ENCODE peak calls at places on chromosome 13, in four cellular contexts. J is sigmoid colon, I is HepG2, F is SK-N-SH. O is an unnamed sample.

GRCh38 chr13:34926513-34926912 is 15.6 kb upstream of the NBEA start:
- DNase-seq in J (no peak), F (no peak), I (no peak), O (no peak)

GRCh38 chr13:76663941-76664340 is 222.3 kb downstream of the KCTD12 start:
- DNase-seq in I (no peak), F (no peak), J (no peak), O (no peak)

GRCh38 chr13:39364797-39365468 is 238.1 kb downstream of the LHFPL6 start:
- DNase-seq in F (no peak), I (peak; percentile 7), J (no peak), O (no peak)

GRCh38 chr13:47046706-47047105 is 149.9 kb upstream of the HTR2A start:
- DNase-seq in F (no peak), J (no peak), I (no peak), O (no peak)

GRCh38 chr13:88979465-88980180 is 1308.5 kb downstream of the SLITRK5 start:
- DNase-seq in I (no peak), F (peak; percentile 6), J (no peak), O (no peak)

GRCh38 chr13:39501711-39502324 is 101.2 kb downstream of the LHFPL6 start:
- DNase-seq in I (no peak), F (no peak), J (no peak), O (no peak)

GRCh38 chr13:114049026-114049425 is 75.2 kb upstream of the C13orf46 start:
- DNase-seq in I (no peak), F (no peak), J (no peak), O (no peak)

GRCh38 chr13:83819611-83820010 is 62.7 kb downstream of the SLITRK1 start:
- DNase-seq in F (no peak), J (no peak), I (no peak), O (no peak)

GRCh38 chr13:98454389-98454881 is 122.5 kb downstream of the STK24 start:
- DNase-seq in J (no peak), F (no peak), I (peak; percentile 41), O (peak; percentile 76)

GRCh38 chr13:35826626-35827254 is 304.4 kb downstream of the DCLK1 start:
- DNase-seq in F (no peak), I (no peak), J (no peak), O (no peak)

GRCh38 chr13:76717092-76717491 is 169.1 kb downstream of the KCTD12 start:
- DNase-seq in J (no peak), I (no peak), F (peak; percentile 35), O (no peak)

GRCh38 chr13:49610176-49610575 is 18.1 kb upstream of the ARL11 start:
- DNase-seq in F (peak; percentile 47), I (no peak), J (no peak), O (no peak)

GRCh38 chr13:34587586-34587985 is 354.5 kb upstream of the NBEA start:
- DNase-seq in J (no peak), F (no peak), I (no peak), O (no peak)

GRCh38 chr13:113497217-113497616 is 6.7 kb upstream of the DCUN1D2 start:
- DNase-seq in F (no peak), J (no peak), I (no peak), O (no peak)

GRCh38 chr13:41186481-41186880 is 7.9 kb downstream of the KBTBD7 start:
- DNase-seq in I (peak; percentile 15), J (no peak), F (no peak), O (no peak)

GRCh38 chr13:22648325-22648758 is 532.4 kb upstream of the SGCG start:
- DNase-seq in J (no peak), F (no peak), I (no peak), O (peak; percentile 22)
- TF ChIP-seq EP300 in J (no peak), F (no peak), I (no peak), O (no peak)

DNA sequence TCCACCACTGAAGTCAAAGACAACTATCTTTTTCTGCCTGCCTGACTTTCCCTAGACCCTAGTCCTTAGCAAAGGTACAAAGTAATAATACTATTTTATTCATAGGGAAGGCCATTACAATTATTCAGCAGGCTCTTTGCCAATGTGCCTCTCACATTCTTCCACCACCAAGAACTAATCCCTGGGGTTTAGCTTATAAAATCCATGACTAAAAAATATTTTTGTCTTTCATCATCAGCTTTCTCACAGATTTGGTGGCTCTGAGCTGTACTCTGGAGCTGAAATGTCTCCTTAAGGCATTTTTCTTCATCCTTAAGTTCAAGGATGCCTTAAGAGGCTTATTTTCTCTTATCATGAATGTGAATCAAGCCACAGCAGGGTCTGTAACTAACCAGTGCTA is 96.1 kb downstream of the OXGR1 start:
- DNase-seq in J (no peak), F (no peak), I (no peak), O (no peak)
- TF ChIP-seq EP300 in J (no peak), F (no peak), I (no peak), O (no peak)

GRCh38 chr13:109759609-109760008 is 26.8 kb downstream of the IRS2 start:
- DNase-seq in I (no peak), J (no peak), F (no peak), O (no peak)
- TF ChIP-seq EP300 in I (no peak), J (no peak), F (peak; percentile 15), O (no peak)

GRCh38 chr13:20703785-20704458 is 423 bp downstream of the IL17D start:
- DNase-seq in F (peak; percentile 95), J (peak; percentile 88), I (peak; percentile 58), O (no peak)
- TF ChIP-seq EP300 in F (no peak), J (no peak), I (no peak), O (no peak)

GRCh38 chr13:20363604-20364003 is 131.5 kb upstream of the GJB6 start:
- DNase-seq in F (no peak), I (no peak), J (no peak), O (no peak)
- TF ChIP-seq EP300 in F (no peak), I (no peak), J (no peak), O (no peak)

DNA sequence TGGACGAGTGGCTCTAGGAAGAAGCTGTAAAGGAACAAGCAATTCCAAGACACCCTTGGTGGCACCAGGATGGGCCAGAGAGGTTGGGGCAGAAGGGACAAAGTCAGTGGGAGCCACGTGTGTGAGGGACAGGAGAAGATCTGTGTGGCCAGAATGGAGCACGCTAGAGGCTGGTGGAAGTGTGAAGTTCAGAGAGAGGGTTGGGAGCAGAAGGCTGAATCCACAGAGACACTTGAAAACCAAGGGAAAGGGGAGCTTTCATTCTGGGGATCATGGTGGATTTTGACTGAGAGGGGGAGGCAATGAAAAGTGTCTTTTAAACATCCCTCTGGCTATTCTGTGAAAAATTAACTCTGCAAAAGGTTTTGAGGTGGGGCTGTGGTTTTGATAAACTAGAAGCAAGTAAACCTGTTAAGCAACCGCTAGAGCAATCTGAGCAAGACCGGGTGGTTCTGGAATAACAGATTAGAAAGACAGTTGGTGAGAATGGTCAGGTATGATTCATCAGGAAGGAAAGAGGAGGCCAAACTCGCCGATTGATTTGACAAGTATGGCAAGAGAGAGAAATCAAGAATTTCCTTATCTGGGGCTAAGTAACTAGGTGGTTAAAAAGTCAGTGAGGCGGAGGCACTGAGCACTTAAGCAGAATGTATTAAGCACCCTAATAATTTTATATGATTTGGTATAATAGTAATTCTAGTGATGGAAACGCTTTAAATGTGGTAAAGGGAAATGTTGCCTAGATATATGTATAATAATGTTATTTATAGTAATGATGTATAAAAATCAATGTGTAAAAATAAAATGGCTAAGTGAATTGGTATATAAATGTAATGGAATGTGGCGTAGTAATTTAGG is 140.0 kb downstream of the MYO16 start:
- DNase-seq in I (no peak), J (no peak), F (no peak), O (no peak)
- TF ChIP-seq EP300 in I (no peak), J (no peak), F (no peak), O (no peak)

DNA sequence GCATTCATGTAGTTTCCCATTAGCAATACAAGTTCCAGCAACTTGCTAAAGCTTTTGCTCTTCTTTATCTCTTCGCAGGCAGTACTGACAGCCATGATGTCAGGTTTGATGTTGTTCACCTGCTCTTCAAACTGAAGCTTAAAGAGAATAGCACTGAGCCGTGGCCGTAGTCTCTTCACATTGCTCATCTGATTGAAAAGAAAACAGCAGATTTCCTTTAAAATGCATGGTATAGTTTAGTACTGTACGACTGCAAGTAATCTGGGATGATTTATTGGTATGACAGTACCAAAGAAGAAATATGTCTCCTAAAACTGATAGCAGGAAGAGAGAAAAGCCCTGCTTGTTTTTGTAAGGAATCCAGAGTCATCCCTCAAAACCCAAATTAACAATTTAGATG is 284.4 kb downstream of the DIAPH3 start:
- DNase-seq in J (no peak), I (no peak), F (no peak), O (no peak)
- TF ChIP-seq EP300 in J (no peak), I (no peak), F (no peak), O (no peak)

DNA sequence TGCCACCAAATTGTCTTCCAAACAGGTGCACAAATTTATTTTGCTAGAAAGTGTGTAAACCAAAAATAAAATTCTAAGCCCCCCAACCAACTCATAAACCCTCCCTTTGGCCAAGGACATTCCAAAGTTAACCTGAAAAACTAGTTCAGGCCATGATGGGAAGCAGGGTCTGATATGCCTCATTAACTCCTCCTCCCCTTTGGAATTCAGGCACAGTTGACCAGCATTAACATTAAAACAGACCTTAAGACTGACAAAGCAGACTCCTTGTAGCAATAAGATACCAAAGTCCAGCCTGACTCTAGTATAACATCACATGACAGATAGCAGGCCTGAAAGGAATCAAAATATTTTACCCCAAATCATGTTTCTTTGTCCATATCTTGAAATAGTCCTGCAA is 19.8 kb downstream of the NEK5 start:
- DNase-seq in I (no peak), J (no peak), F (no peak), O (no peak)
- TF ChIP-seq EP300 in I (no peak), J (no peak), F (no peak), O (no peak)